ENCODE peak calls at places on chromosome 13, in seven cellular contexts. Y is esophagus muscularis mucosa, F is upper lobe of right lung, V is endothelial cell of umbilical vein, B is heart right ventricle, Q is colonic mucosa, K is uterus. U is an unnamed sample.

GRCh38 chr13:79966039-79966438 is 374.9 kb downstream of the SPRY2 start:
- DNase-seq in Q (no peak), B (no peak), F (no peak), Y (no peak), V (no peak), K (no peak), U (no peak)

GRCh38 chr13:23289917-23290357 is 109.2 kb downstream of the SGCG start:
- DNase-seq in K (no peak), Y (no peak), Q (no peak), B (no peak), F (no peak), V (no peak), U (no peak)

GRCh38 chr13:59261928-59262488 is 901.7 kb downstream of the DIAPH3 start:
- DNase-seq in K (no peak), Q (no peak), V (peak; percentile 16), Y (no peak), B (no peak), F (no peak), U (no peak)

GRCh38 chr13:34748078-34748477 is 194.0 kb upstream of the NBEA start:
- DNase-seq in V (peak; percentile 78), F (no peak), Y (no peak), K (peak; percentile 64), Q (peak; percentile 30), B (no peak), U (peak; percentile 21)

GRCh38 chr13:99871249-99871898 is 100.2 kb downstream of the ZIC5 start:
- DNase-seq in B (no peak), F (no peak), V (no peak), K (no peak), Q (no peak), Y (no peak), U (no peak)

GRCh38 chr13:55948175-55948574 is 1192.5 kb upstream of the PRR20A start:
- DNase-seq in K (no peak), Q (no peak), Y (no peak), V (no peak), B (no peak), F (peak; percentile 41), U (no peak)

GRCh38 chr13:24784319-24784718 is 20.4 kb downstream of the RNF17 start:
- DNase-seq in Q (no peak), Y (no peak), B (no peak), V (no peak), F (no peak), K (no peak), U (no peak)

GRCh38 chr13:113897161-113897560 is 33.3 kb upstream of the GAS6 start:
- DNase-seq in Y (peak; percentile 86), F (no peak), B (no peak), Q (no peak), K (no peak), V (peak; percentile 56), U (no peak)

GRCh38 chr13:94345374-94346195 is 133.9 kb downstream of the DCT start:
- DNase-seq in F (no peak), Y (no peak), V (peak; percentile 73), B (no peak), K (no peak), Q (no peak), U (no peak)

GRCh38 chr13:44474122-44474910 is 100.7 kb downstream of the SERP2 start:
- DNase-seq in Y (no peak), Q (no peak), B (no peak), K (no peak), V (peak; percentile 24), F (no peak), U (no peak)

GRCh38 chr13:98570929-98571372 is 6.0 kb downstream of the STK24 start:
- DNase-seq in K (peak; percentile 34), V (peak; percentile 75), Y (no peak), B (no peak), F (no peak), Q (peak; percentile 57), U (no peak)

GRCh38 chr13:109387438-109387837 is 398.9 kb downstream of the IRS2 start:
- DNase-seq in Y (no peak), K (no peak), F (no peak), V (no peak), Q (no peak), B (no peak), U (no peak)

GRCh38 chr13:109390391-109390790 is 396.0 kb downstream of the IRS2 start:
- DNase-seq in V (no peak), F (no peak), B (no peak), K (no peak), Y (no peak), Q (no peak), U (no peak)

GRCh38 chr13:109393045-109393444 is 393.3 kb downstream of the IRS2 start:
- DNase-seq in Q (no peak), F (no peak), B (no peak), V (no peak), Y (no peak), K (no peak), U (no peak)

GRCh38 chr13:109389456-109389855 is 396.9 kb downstream of the IRS2 start:
- DNase-seq in B (no peak), F (no peak), V (no peak), Q (no peak), K (no peak), Y (peak; percentile 24), U (no peak)

GRCh38 chr13:109389892-109390345 is 396.5 kb downstream of the IRS2 start:
- DNase-seq in K (no peak), F (no peak), B (no peak), Y (no peak), V (no peak), Q (no peak), U (no peak)
- H3K4me1 ChIP-seq in K (no peaks in the 10 kb centered on the region), F (no peaks in the 10 kb centered on the region), B (no peaks in the 10 kb centered on the region), Y (no peaks in the 10 kb centered on the region), V (no peaks in the 10 kb centered on the region), Q (no peaks in the 10 kb centered on the region), U (peaks cover 11% of the 10 kb centered on the region)

GRCh38 chr13:19961484-19961883 is 3.0 kb downstream of the ZMYM2 start:
- DNase-seq in K (no peak), Y (no peak), Q (no peak), V (no peak), F (no peak), B (no peak), U (no peak)
- H3K4me3 ChIP-seq in K (no peak overlapping the region), Y (peak overlapping the region; percentile 7), Q (no peak overlapping the region), V (no peak overlapping the region), F (no peak overlapping the region), B (no peak overlapping the region), U (peak overlapping the region; percentile 80)

DNA sequence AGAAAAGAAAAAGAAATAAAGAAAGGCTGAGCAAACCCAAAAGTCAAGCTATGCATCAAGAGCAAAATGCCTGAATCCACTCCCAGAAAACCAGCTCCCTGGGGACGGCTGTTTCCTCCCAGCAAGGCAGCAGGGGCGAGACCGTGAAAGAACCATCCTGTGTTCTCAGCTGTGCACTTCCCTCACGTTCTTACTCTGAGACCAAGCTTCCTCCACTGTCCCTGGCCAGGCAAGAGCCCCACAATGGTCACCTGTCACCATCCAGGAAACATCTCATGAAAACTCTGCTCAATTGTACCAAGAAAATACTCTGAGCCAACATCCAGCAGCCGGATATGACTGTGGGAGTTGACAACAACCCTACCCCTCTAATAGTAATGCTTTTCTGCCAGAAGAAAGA is 22.9 kb downstream of the RAB20 start:
- DNase-seq in Q (no peak), B (peak; percentile 63), K (peak; percentile 50), Y (no peak), F (no peak), V (no peak), U (peak; percentile 72)
- H3K27ac ChIP-seq in Q (peak overlapping the region; percentile 32), B (peak overlapping the region; percentile 7), K (no peak overlapping the region), Y (peak overlapping the region; percentile 15), F (no peak overlapping the region), V (no peak overlapping the region), U (peak overlapping the region; percentile 42)

GRCh38 chr13:109783447-109783814 is 3.0 kb downstream of the IRS2 start:
- DNase-seq in K (no peak), Q (no peak), Y (no peak), V (no peak), B (no peak), F (no peak), U (no peak)
- H3K4me1 ChIP-seq in K (peaks cover 8% of the 10 kb centered on the region), Q (peaks cover 5% of the 10 kb centered on the region), Y (peaks cover 69% of the 10 kb centered on the region), V (peaks cover 3% of the 10 kb centered on the region), B (peaks cover 44% of the 10 kb centered on the region), F (peaks cover 29% of the 10 kb centered on the region), U (peaks cover 74% of the 10 kb centered on the region)

GRCh38 chr13:39952244-39953233 is 297.1 kb downstream of the COG6 start:
- DNase-seq in B (no peak), Y (no peak), Q (no peak), K (peak; percentile 42), F (no peak), V (peak; percentile 97), U (no peak)
- H3K4me3 ChIP-seq in B (no peak overlapping the region), Y (no peak overlapping the region), Q (no peak overlapping the region), K (no peak overlapping the region), F (no peak overlapping the region), V (no peak overlapping the region), U (no peak overlapping the region)

GRCh38 chr13:22238269-22238668 is 567.4 kb downstream of the FGF9 start:
- DNase-seq in B (no peak), F (no peak), Y (no peak), Q (no peak), K (no peak), V (no peak), U (no peak)

GRCh38 chr13:22240716-22241115 is 569.8 kb downstream of the FGF9 start:
- DNase-seq in K (no peak), V (no peak), Q (no peak), F (no peak), Y (no peak), B (no peak), U (no peak)

GRCh38 chr13:22235285-22235949 is 564.5 kb downstream of the FGF9 start:
- DNase-seq in V (no peak), F (no peak), Q (no peak), B (no peak), Y (no peak), K (no peak), U (no peak)

GRCh38 chr13:22232186-22232585 is 561.3 kb downstream of the FGF9 start:
- DNase-seq in K (no peak), F (no peak), Q (no peak), B (no peak), V (no peak), Y (peak; percentile 17), U (no peak)

DNA sequence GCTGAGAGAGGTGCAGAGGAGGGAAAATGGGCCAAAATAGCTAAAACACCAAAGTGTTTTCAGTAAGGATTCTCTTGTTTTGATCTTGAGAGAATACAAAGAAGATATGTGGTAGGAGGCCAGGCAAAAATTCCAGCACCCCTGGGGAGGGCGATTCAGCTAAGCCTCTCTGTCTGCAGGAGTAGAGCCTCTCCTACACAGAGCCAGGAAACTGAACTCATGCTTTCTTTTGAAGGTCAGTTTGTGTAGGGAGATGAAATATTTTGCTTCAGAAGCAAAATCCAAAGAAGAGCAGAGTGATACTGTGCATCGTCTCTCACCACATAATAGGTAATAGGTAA is 565.0 kb downstream of the FGF9 start:
- DNase-seq in F (no peak), Q (no peak), K (no peak), V (no peak), B (no peak), Y (peak; percentile 62), U (no peak)
- H3K27ac ChIP-seq in F (no peak overlapping the region), Q (no peak overlapping the region), K (peak overlapping the region; percentile 45), V (no peak overlapping the region), B (no peak overlapping the region), Y (no peak overlapping the region), U (no peak overlapping the region)